ENCODE peak calls at places on chromosomes 2 and 18, in eight cellular contexts. I, X, Y, U, Q, D, G and A are unnamed samples.
A peak's percentile ranks its signal among the peaks of the same experiment; 100 is the strongest.

GRCh38 chr2:10170256-10170655 is 47.7 kb downstream of the RRM2 start:
- DNase-seq in I (peak; percentile 14), X (no peak), Y (no peak), U (no peak), Q (no peak), D (no peak), G (no peak), A (no peak)

GRCh38 chr2:177622516-177622915 is 229.9 kb downstream of the AGPS start:
- DNase-seq in I (peak; percentile 23), X (no peak), Y (no peak), U (no peak), Q (no peak), D (no peak), G (no peak), A (no peak)

GRCh38 chr2:20589975-20590703 is 60.8 kb downstream of the HS1BP3 start:
- DNase-seq in I (no peak), X (no peak), Y (peak; percentile 21), U (peak; percentile 5), Q (no peak), D (no peak), G (no peak), A (peak; percentile 20)

GRCh38 chr2:24075915-24076848 is at the start of gene SF3B6:
- DNase-seq in I (peak; percentile 100), X (peak; percentile 97), Y (peak; percentile 98), U (peak; percentile 100), Q (peak; percentile 97), D (peak; percentile 100), G (peak; percentile 99), A (peak; percentile 98)

GRCh38 chr2:176493221-176493825 is 224.1 kb downstream of the MTX2 start:
- DNase-seq in I (no peak), X (no peak), Y (no peak), U (no peak), Q (no peak), D (no peak), G (no peak), A (no peak)

GRCh38 chr2:9699139-9699823 is 68.5 kb upstream of the YWHAQ start:
- DNase-seq in I (peak; percentile 57), X (no peak), Y (no peak), U (no peak), Q (no peak), D (no peak), G (no peak), A (no peak)

GRCh38 chr2:132037527-132038178 is 124.1 kb downstream of the ANKRD30BL start:
- DNase-seq in I (no peak), X (no peak), Y (peak; percentile 16), U (no peak), Q (no peak), D (peak; percentile 44), G (peak; percentile 1), A (no peak)

GRCh38 chr2:108575132-108575966 is 41.1 kb downstream of the LIMS1 start:
- DNase-seq in I (peak; percentile 44), X (no peak), Y (no peak), U (no peak), Q (no peak), D (no peak), G (no peak), A (no peak)

GRCh38 chr2:213416832-213417231 is 132.6 kb downstream of the SPAG16 start:
- DNase-seq in I (no peak), X (no peak), Y (no peak), U (no peak), Q (no peak), D (no peak), G (no peak), A (no peak)

GRCh38 chr18:23133860-23134779 is 1.2 kb upstream of the CABLES1 start:
- DNase-seq in I (peak; percentile 42), X (no peak), Y (no peak), U (peak; percentile 69), Q (no peak), D (peak; percentile 71), G (no peak), A (no peak)

GRCh38 chr2:65057391-65058052 is 1.3 kb downstream of the CEP68 start:
- DNase-seq in I (peak; percentile 55), X (no peak), Y (no peak), U (no peak), Q (no peak), D (no peak), G (peak; percentile 86), A (no peak)

DNA sequence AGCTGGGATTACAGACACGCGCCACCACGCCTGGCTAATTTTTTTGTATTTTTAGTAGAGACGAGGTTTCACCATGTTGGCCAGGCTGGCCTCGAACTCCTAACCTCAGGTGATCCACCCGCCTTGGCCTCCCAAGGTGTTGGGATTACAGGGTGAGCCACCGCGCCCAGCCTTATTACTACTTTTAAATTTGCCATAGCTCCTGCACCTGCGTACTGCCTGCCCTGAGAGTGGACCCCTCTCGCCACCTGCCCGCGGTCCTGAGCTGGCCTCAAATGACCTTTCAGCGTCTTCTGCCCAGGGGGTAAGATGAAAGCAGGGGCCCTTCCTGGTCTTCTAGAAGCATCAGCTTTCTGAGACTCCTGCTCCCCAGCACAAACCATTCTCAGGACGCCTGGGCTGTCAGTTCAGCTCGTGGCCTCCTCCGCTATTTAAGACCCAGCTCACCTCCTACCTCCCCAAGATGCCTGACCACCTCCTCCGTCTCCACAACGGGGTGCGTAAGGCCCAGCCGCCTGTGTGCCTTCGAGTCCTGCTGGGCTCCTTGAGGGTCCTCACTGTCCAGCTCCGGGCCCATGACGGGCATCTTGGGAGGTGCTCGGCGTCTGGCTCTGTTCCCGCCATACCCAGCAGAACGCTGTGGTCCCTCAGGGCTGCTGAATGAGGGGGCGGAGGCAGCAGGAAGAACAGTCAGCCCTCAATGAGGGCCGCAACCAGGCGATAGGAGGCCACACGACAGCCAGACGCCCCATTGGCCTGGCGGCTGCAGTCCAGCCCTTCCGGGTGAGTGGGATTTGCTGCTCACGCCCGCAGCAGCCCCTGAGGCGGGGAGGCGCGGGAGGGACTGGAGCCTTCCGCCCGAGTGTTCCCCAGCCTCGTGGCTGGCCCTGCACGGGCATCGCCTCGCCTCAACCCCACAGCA is 266.6 kb downstream of the TFCP2L1 start:
- DNase-seq in I (no peak), X (peak; percentile 20), Y (no peak), U (no peak), Q (peak; percentile 25), D (no peak), G (no peak), A (peak; percentile 79)
- H3K4me3 ChIP-seq in I (no peak overlapping the region), X (peak overlapping the region; percentile 11), Y (peak overlapping the region; percentile 11), U (peak overlapping the region; percentile 17), Q (peak overlapping the region; percentile 38), D (no peak overlapping the region), G (no peak overlapping the region), A (peak overlapping the region; percentile 7)

GRCh38 chr2:74886251-74886650 is 52.3 kb downstream of the HK2 start:
- DNase-seq in I (no peak), X (no peak), Y (no peak), U (no peak), Q (no peak), D (no peak), G (no peak), A (no peak)
- H3K36me3 ChIP-seq in I (peaks cover 44% of the 10 kb centered on the region), X (peaks cover 63% of the 10 kb centered on the region), Y (peaks cover 96% of the 10 kb centered on the region), U (no peaks in the 10 kb centered on the region), Q (peaks cover 41% of the 10 kb centered on the region), D (no peaks in the 10 kb centered on the region), G (peaks cover 71% of the 10 kb centered on the region), A (no peaks in the 10 kb centered on the region)

GRCh38 chr2:143452817-143453462 is 323.7 kb downstream of the ARHGAP15 start:
- DNase-seq in I (no peak), X (no peak), Y (no peak), U (no peak), Q (no peak), D (no peak), G (peak; percentile 33), A (no peak)

GRCh38 chr2:143458258-143458954 is 329.2 kb downstream of the ARHGAP15 start:
- DNase-seq in I (no peak), X (no peak), Y (no peak), U (no peak), Q (no peak), D (no peak), G (no peak), A (no peak)

GRCh38 chr2:143460382-143460781 is 331.2 kb downstream of the ARHGAP15 start:
- DNase-seq in I (no peak), X (no peak), Y (no peak), U (no peak), Q (no peak), D (no peak), G (no peak), A (no peak)

GRCh38 chr2:143451622-143452021 is 322.4 kb downstream of the ARHGAP15 start:
- DNase-seq in I (peak; percentile 31), X (no peak), Y (no peak), U (no peak), Q (no peak), D (no peak), G (no peak), A (no peak)

GRCh38 chr2:143455317-143455716 is 326.1 kb downstream of the ARHGAP15 start:
- DNase-seq in I (no peak), X (no peak), Y (no peak), U (no peak), Q (no peak), D (no peak), G (no peak), A (no peak)
- H3K4me3 ChIP-seq in I (no peak overlapping the region), X (no peak overlapping the region), Y (no peak overlapping the region), U (no peak overlapping the region), Q (no peak overlapping the region), D (no peak overlapping the region), G (no peak overlapping the region), A (no peak overlapping the region)

GRCh38 chr2:241501099-241501541 is 7.3 kb downstream of the STK25 start:
- DNase-seq in I (no peak), X (no peak), Y (no peak), U (no peak), Q (no peak), D (no peak), G (no peak), A (no peak)

GRCh38 chr2:241501551-241501950 is 6.8 kb downstream of the STK25 start:
- DNase-seq in I (no peak), X (no peak), Y (no peak), U (no peak), Q (no peak), D (no peak), G (no peak), A (no peak)

GRCh38 chr2:241500016-241500415 is 8.4 kb downstream of the STK25 start:
- DNase-seq in I (no peak), X (no peak), Y (no peak), U (no peak), Q (no peak), D (no peak), G (no peak), A (no peak)

GRCh38 chr2:241499146-241499965 is 9.0 kb downstream of the STK25 start:
- DNase-seq in I (no peak), X (no peak), Y (no peak), U (no peak), Q (no peak), D (no peak), G (no peak), A (no peak)

DNA sequence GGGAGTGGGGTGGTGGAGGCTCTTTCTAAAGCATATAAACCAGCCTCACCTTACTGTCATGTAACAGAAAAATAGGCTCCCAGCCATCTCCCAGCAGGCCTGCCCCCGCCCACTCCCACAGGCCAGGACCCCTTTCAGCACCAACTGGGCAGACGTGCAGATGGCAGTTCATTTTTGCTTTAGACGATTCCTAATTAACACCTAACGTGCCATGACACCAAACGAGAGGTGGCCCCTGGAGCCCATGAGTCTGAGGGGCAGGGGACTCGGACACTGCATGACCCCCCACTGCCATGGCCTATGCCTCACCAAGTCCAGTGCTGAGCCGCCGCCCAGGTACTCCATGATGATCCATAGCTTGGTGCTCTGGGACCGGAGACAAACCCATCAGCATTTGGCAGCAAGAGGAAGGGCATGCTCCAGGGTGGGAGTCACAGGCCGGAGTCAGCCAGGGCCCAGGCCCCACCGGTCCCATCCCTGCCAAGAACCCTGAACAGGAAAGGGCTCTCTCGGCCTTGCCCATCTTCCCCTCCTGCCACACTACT is 7.9 kb downstream of the STK25 start:
- DNase-seq in I (no peak), X (no peak), Y (no peak), U (no peak), Q (no peak), D (no peak), G (no peak), A (no peak)
- H3K36me3 ChIP-seq in I (peaks cover 12% of the 10 kb centered on the region), X (peaks cover 53% of the 10 kb centered on the region), Y (peaks cover 57% of the 10 kb centered on the region), U (no peaks in the 10 kb centered on the region), Q (peaks cover 52% of the 10 kb centered on the region), D (no peaks in the 10 kb centered on the region), G (peaks cover 10% of the 10 kb centered on the region), A (no peaks in the 10 kb centered on the region)